ENCODE peak calls at places on chromosomes 7 and 10, in six cellular contexts. H, D, Y, E, N and G are unnamed samples.

GRCh38 chr7:94003446-94004023 is 620 bp downstream of the BET1 start:
- DNase-seq in H (peak), D (peak), Y (no peak), E (no peak), N (peak), G (peak)

GRCh38 chr10:101939273-101939635 is 95.7 kb upstream of the KCNIP2 start:
- DNase-seq in H (no peak), D (peak), Y (no peak), E (no peak), N (no peak), G (peak)

GRCh38 chr7:155829796-155830470 is 17.7 kb upstream of the SHH start:
- DNase-seq in H (no peak), D (no peak), Y (no peak), E (peak), N (no peak), G (no peak)

GRCh38 chr10:15253951-15254807 is 85.7 kb upstream of the NMT2 start:
- DNase-seq in H (no peak), D (no peak), Y (no peak), E (no peak), N (no peak), G (no peak)

GRCh38 chr7:33836797-33837355 is 68.5 kb upstream of the BMPER start:
- DNase-seq in H (no peak), D (no peak), Y (peak), E (no peak), N (no peak), G (no peak)

GRCh38 chr10:71975891-71976725 is 11.9 kb downstream of the CHST3 start:
- DNase-seq in H (peak), D (peak), Y (no peak), E (no peak), N (no peak), G (peak)

GRCh38 chr10:46229144-46229563 is 57.6 kb upstream of the ANTXRL start:
- DNase-seq in H (peak), D (no peak), Y (peak), E (no peak), N (peak), G (peak)

GRCh38 chr10:3861785-3862184 is 76.8 kb upstream of the KLF6 start:
- DNase-seq in H (no peak), D (no peak), Y (no peak), E (no peak), N (no peak), G (no peak)

GRCh38 chr10:78955206-78955605 is 113.6 kb upstream of the ZMIZ1 start:
- DNase-seq in H (no peak), D (no peak), Y (no peak), E (no peak), N (no peak), G (no peak)

GRCh38 chr7:54542920-54543539 is 855 bp downstream of the VSTM2A start:
- DNase-seq in H (no peak), D (peak), Y (peak), E (no peak), N (peak), G (peak)

GRCh38 chr7:26813426-26813825 is 51.0 kb downstream of the SKAP2 start:
- DNase-seq in H (no peak), D (peak), Y (no peak), E (peak), N (no peak), G (no peak)

GRCh38 chr7:4531236-4531635 is 150.9 kb upstream of the FOXK1 start:
- DNase-seq in H (no peak), D (no peak), Y (peak), E (no peak), N (no peak), G (no peak)

GRCh38 chr7:110852156-110852858 is 238.6 kb upstream of the LRRN3 start:
- DNase-seq in H (no peak), D (no peak), Y (no peak), E (no peak), N (no peak), G (no peak)

GRCh38 chr10:100006241-100006886 is 3.4 kb downstream of the DNMBP start:
- DNase-seq in H (no peak), D (peak), Y (no peak), E (no peak), N (no peak), G (peak)

GRCh38 chr10:34768261-34768971 is 46.7 kb downstream of the PARD3 start:
- DNase-seq in H (peak), D (peak), Y (no peak), E (peak), N (no peak), G (peak)

GRCh38 chr10:101287922-101288638 is 58.8 kb upstream of the LBX1 start:
- DNase-seq in H (no peak), D (no peak), Y (no peak), E (peak), N (peak), G (no peak)

GRCh38 chr7:93910076-93910994 is 4.0 kb downstream of the GNGT1 start:
- DNase-seq in H (no peak), D (peak), Y (no peak), E (no peak), N (no peak), G (peak)

GRCh38 chr10:5762531-5762930 is 50.7 kb downstream of the GDI2 start:
- DNase-seq in H (no peak), D (no peak), Y (no peak), E (no peak), N (no peak), G (no peak)

GRCh38 chr7:4091767-4092166 is 590.3 kb upstream of the FOXK1 start:
- DNase-seq in H (no peak), D (no peak), Y (no peak), E (no peak), N (no peak), G (no peak)

GRCh38 chr7:113608786-113609185 is 310.0 kb downstream of the PPP1R3A start:
- DNase-seq in H (no peak), D (peak), Y (no peak), E (no peak), N (no peak), G (no peak)

GRCh38 chr10:77983384-77984341 is 45.7 kb downstream of the POLR3A start:
- DNase-seq in H (no peak), D (peak), Y (no peak), E (no peak), N (no peak), G (peak)

GRCh38 chr7:74027683-74028320 is at the start of gene ELN:
- DNase-seq in H (peak), D (peak), Y (no peak), E (peak), N (peak), G (peak)

GRCh38 chr10:99682752-99683151 is 23.4 kb downstream of the ENTPD7 start:
- DNase-seq in H (no peak), D (no peak), Y (no peak), E (no peak), N (no peak), G (no peak)

DNA sequence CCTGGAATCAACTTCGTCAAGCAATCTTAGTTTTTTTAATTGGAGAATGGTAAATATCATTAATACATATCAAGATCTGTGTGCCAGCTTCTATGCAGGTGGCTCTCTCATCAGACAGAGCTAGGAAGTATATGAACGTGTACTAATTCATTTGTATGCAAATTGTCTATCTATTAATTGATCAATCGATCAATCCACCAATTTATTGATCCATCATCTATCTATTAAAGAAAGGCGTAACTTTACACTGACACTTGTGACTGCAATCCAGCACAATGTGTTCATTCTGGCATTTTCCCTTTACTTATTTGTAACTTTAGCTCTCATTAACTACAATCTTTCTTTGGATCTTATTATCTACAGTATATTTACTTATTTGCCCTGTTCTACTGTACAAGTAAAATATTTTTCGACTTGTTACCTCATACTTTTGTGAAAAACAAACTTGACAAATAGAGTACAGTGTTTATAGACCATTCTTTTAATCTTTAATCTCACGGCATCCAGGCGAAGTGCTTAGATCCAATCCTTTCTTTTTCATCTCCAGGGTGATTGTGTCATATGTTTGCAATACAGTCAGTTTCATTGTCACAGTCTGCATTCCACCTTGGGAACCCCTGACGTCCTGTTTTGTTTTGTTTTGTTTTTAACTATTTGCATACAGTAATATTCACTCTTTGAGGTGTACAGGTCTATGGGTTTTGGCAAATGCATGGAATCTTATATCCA is 22.0 kb upstream of the GHRHR start:
- DNase-seq in H (no peak), D (no peak), Y (no peak), E (no peak), N (no peak), G (no peak)
- H3K9ac ChIP-seq in H (no peak), D (no peak), Y (no peak), E (no peak), N (no peak), G (no peak)

GRCh38 chr7:115825736-115826135 is 204.8 kb downstream of the TFEC start:
- DNase-seq in H (no peak), D (peak), Y (no peak), E (no peak), N (no peak), G (peak)

GRCh38 chr7:115822801-115823200 is 207.8 kb downstream of the TFEC start:
- DNase-seq in H (no peak), D (no peak), Y (no peak), E (no peak), N (no peak), G (no peak)

GRCh38 chr7:115831371-115831770 is 199.2 kb downstream of the TFEC start:
- DNase-seq in H (no peak), D (no peak), Y (no peak), E (no peak), N (no peak), G (no peak)

GRCh38 chr7:115822380-115822779 is 208.2 kb downstream of the TFEC start:
- DNase-seq in H (no peak), D (no peak), Y (no peak), E (no peak), N (no peak), G (peak)

DNA sequence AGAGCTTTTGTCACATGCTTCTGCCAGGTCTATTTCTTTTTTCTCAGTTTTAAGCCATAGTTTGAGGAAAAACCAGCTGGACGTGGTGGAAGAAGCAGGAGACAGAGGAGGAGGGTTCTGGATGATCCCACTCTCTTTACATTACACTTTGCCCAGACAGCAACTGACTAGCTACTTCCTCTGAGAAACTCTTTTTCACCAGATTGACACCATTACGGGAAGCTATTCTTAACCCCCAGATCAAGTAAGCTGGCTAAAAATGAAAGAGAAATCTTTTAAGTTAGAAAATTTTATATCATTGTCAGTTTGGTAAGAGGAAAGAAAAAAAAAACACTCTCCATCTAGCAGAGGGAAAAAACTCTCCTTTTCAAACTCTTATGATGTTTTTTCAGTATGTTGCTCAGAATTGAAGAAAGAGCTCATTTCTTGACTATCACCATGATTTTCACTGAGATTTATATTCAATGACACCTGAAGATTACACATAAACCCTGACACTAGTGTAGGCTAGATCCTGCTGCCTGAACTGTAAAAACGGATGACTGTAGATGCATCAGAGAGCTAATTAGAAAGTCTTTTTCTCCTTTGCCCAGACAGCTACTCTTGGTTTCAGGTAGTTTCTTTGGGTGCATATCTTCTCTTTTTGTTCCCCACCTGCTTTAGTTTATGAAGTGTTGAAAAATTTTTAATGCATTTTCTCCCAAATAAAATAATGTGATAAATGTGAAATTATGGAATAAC is 203.1 kb downstream of the TFEC start:
- DNase-seq in H (no peak), D (no peak), Y (no peak), E (no peak), N (peak), G (no peak)
- H3K4me3 ChIP-seq in H (no peak), D (no peak), Y (no peak), E (no peak), N (no peak), G (no peak)

DNA sequence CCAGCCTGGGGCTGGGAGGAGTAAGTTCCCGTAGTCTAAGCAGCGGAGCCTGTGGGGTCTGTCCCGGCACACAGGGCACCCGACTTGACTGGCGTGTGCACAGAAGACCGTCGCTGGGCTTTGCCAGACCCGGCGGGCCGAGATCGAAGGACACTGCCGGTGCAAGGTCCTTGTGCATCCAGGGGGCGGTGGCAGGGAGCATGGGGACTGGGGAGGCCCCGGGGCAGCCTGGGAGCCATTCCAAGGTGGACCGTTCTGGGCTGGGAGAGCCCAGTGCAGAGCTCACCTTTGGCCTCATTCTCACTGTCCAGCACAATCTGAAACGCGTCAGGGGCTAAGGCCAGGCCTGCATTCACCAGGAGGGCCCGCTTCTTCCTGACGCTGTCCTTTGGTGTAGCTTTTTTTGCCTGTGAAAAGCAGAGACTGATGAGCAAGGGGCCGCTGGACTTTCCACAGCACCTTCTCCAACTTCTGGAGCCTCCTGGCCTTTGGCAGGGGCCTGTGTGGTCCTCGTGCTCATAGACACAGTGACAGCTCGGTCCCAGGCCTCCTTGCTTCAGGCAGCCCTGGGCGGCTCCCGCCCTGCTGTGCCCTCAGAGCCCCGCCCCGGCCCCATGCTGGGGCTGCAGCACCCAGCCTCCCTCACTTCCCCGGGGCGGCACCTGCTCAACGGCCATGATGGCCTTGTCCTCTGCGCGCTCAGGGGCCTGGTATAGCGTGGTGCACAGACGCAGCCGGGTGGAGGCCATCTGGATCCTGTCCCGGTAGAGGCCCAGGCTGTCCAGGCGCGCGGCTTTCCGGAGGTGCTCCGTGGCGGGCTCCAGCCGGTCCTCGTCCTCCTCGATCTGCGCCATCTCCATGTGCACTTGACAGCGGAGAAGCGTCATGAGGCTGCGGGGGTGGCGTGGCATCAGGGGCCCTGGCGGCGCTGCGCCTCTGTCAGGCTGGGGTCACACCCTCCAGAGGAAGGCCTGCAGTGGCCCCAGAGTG is 20.3 kb downstream of the CFAP46 start:
- DNase-seq in H (no peak), D (no peak), Y (no peak), E (peak), N (no peak), G (no peak)
- H3K9ac ChIP-seq in H (no peak), D (no peak), Y (no peak), E (no peak), N (no peak), G (no peak)

GRCh38 chr10:70785190-70785589 is at the start of gene TBATA:
- DNase-seq in H (no peak), D (no peak), Y (no peak), E (no peak), N (no peak), G (no peak)
- H3K4me3 ChIP-seq in H (no peak), D (no peak), Y (no peak), E (no peak), N (no peak), G (no peak)

GRCh38 chr7:21943436-21943835 is 2.3 kb downstream of the CDCA7L start:
- DNase-seq in H (no peak), D (no peak), Y (no peak), E (no peak), N (no peak), G (no peak)

GRCh38 chr7:21944616-21945373 is 904 bp downstream of the CDCA7L start:
- DNase-seq in H (peak), D (no peak), Y (peak), E (peak), N (peak), G (peak)

GRCh38 chr7:21945374-21946227 is at the start of gene CDCA7L:
- DNase-seq in H (peak), D (peak), Y (peak), E (peak), N (peak), G (peak)

GRCh38 chr7:21941570-21942224 is 4.0 kb downstream of the CDCA7L start:
- DNase-seq in H (no peak), D (peak), Y (no peak), E (no peak), N (no peak), G (no peak)

DNA sequence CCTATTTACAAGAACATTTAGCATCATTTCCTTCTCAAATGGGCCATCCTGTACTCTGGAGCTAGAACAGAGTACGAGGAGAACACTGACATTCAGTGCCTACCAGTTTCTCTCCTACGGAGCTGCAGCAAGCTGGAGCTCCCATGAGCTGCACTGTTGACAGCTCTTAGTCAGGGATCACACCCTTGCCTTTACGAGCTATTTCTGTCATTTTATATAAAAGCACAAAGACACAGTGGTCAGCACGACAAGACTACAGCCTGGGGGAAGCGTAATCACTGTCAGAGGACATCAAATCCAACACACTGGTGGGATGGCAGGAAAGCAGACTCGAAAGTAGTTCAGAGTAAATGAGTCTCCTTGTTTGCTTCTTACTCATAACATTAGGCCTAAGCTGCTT is 2.7 kb downstream of the CDCA7L start:
- DNase-seq in H (no peak), D (no peak), Y (no peak), E (no peak), N (no peak), G (no peak)
- H3K9ac ChIP-seq in H (peak), D (no peak), Y (peak), E (no peak), N (no peak), G (no peak)

GRCh38 chr7:2357165-2357564 is 2.5 kb downstream of the EIF3B start:
- DNase-seq in H (no peak), D (no peak), Y (no peak), E (no peak), N (no peak), G (peak)
- H3K4me3 ChIP-seq in H (no peak), D (no peak), Y (no peak), E (no peak), N (no peak), G (peak)

GRCh38 chr7:46143949-46144917 is 223.2 kb upstream of the IGFBP3 start:
- DNase-seq in H (no peak), D (no peak), Y (no peak), E (no peak), N (no peak), G (no peak)

GRCh38 chr7:46147871-46148270 is 226.8 kb upstream of the IGFBP3 start:
- DNase-seq in H (no peak), D (peak), Y (no peak), E (no peak), N (no peak), G (no peak)

GRCh38 chr7:46146454-46147255 is 225.6 kb upstream of the IGFBP3 start:
- DNase-seq in H (no peak), D (peak), Y (no peak), E (no peak), N (no peak), G (no peak)

GRCh38 chr7:46150202-46150601 is 229.1 kb upstream of the IGFBP3 start:
- DNase-seq in H (no peak), D (no peak), Y (no peak), E (no peak), N (no peak), G (no peak)

GRCh38 chr7:46145412-46145811 is 224.3 kb upstream of the IGFBP3 start:
- DNase-seq in H (no peak), D (peak), Y (peak), E (no peak), N (peak), G (peak)
- H3K9ac ChIP-seq in H (no peak), D (peak), Y (no peak), E (no peak), N (no peak), G (no peak)

GRCh38 chr7:89001306-89001705 is 205.8 kb upstream of the TEX47 start:
- DNase-seq in H (no peak), D (no peak), Y (no peak), E (no peak), N (no peak), G (no peak)

GRCh38 chr7:89003619-89003956 is 208.1 kb upstream of the TEX47 start:
- DNase-seq in H (no peak), D (no peak), Y (no peak), E (no peak), N (no peak), G (no peak)

DNA sequence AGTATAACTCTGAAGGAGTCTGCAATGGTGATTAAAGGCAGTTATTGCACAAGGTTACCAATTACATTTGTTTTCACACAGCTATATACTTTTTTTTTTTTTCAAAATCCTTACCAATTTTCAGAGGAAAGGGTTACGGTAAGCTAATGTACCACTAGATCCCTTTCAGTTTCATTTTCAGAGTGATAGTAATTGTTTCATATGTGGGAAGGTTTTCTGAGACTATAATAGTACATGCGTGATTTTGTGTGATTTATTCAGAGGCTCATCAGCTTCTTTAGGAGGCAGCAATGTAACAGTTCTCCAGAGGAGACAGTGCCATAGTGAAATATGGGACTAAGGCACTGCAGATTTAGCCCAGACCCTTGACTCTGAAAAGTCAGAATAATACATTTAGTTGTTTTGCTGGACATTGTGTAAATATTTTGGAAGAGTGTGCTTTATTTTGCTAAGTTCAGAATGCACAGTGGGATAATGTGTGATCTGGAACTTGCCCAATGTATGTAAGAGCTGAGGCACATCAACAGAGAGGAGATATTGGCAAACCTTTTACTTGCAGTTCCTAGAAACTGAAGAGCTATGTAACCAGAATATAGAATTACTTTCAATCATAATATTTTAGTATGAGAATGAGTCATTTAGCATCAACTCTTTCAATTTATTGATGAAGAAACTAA is 207.5 kb upstream of the TEX47 start:
- DNase-seq in H (no peak), D (no peak), Y (no peak), E (no peak), N (no peak), G (peak)
- H3K4me3 ChIP-seq in H (peak), D (no peak), Y (no peak), E (peak), N (no peak), G (peak)